ENCODE peak calls at places on chromosome 6, in eight cellular contexts. Q is NCI-H1105; R is PC-3; I is LHCN-M2; M is stimulated activated CD4-positive, alpha-beta T cell treated with anti-CD3 and anti-CD28 coated beads, Interleukin-4, amount 100 ng/mL, for 4 hours; S is kidney; Z is C1 segment of cervical spinal cord; G is 8988T. K is an unnamed sample.

GRCh38 chr6:142843344-142843743 is 101.6 kb downstream of the HIVEP2 start:
- DNase-seq in R (no peak), Z (no peak), M (no peak), S (no peak), I (no peak), Q (no peak), G (no peak), K (no peak)

GRCh38 chr6:136318676-136319075 is 29.0 kb upstream of the BCLAF1 start:
- DNase-seq in Q (no peak), R (no peak), M (no peak), Z (no peak), S (no peak), I (no peak), G (no peak), K (no peak)

GRCh38 chr6:4778086-4778485 is 1.9 kb downstream of the CDYL start:
- DNase-seq in R (peak; percentile 51), G (no peak), Q (no peak), Z (no peak), I (no peak), S (no peak), M (no peak), K (no peak)

GRCh38 chr6:83770910-83771309 is 62.0 kb upstream of the SNAP91 start:
- DNase-seq in M (no peak), Q (no peak), S (no peak), R (no peak), G (no peak), I (no peak), Z (no peak), K (no peak)

GRCh38 chr6:143295904-143296303 is 154.6 kb downstream of the ADAT2 start:
- DNase-seq in I (no peak), Z (no peak), Q (no peak), R (no peak), M (no peak), G (no peak), S (no peak), K (no peak)

GRCh38 chr6:168609026-168609685 is 168.2 kb downstream of the SMOC2 start:
- DNase-seq in Q (no peak), S (no peak), R (no peak), Z (no peak), G (no peak), M (no peak), I (no peak), K (no peak)

GRCh38 chr6:130396722-130397121 is 30.9 kb downstream of the TMEM200A start:
- DNase-seq in I (no peak), G (no peak), Z (no peak), Q (no peak), M (no peak), R (no peak), S (no peak), K (no peak)

GRCh38 chr6:134724653-134725340 is 225.1 kb downstream of the ALDH8A1 start:
- DNase-seq in G (no peak), I (no peak), M (no peak), Z (no peak), Q (no peak), S (no peak), R (peak; percentile 82), K (no peak)

GRCh38 chr6:51514396-51515051 is 572.9 kb downstream of the PKHD1 start:
- DNase-seq in Z (no peak), S (no peak), M (no peak), G (no peak), R (no peak), I (no peak), Q (no peak), K (no peak)

GRCh38 chr6:43020847-43021246 is 576 bp upstream of the RRP36 start:
- DNase-seq in Z (no peak), Q (no peak), M (no peak), I (peak; percentile 45), S (no peak), R (no peak), G (no peak), K (no peak)